ENCODE peak calls at places on chromosomes 1 and 21, in six cellular contexts. One of them, this sample, is unnamed.

GRCh38 chr21:37001446-37001845 is 5.1 kb upstream of the RIPPLY3 start:
- DNase-seq in HCT116: no peak
- DNase-seq in left ventricle myocardium inferior: no peak
- DNase-seq in coronary artery: no peak
- DNase-seq in mucosa of descending colon: no peak
- DNase-seq in CD8-positive, alpha-beta T cell: no peak
- DNase-seq in this sample: no peak

GRCh38 chr21:40553781-40554180 is 293.2 kb downstream of the DSCAM start:
- DNase-seq in HCT116: no peak
- DNase-seq in left ventricle myocardium inferior: no peak
- DNase-seq in coronary artery: no peak
- DNase-seq in mucosa of descending colon: no peak
- DNase-seq in CD8-positive, alpha-beta T cell: no peak
- DNase-seq in this sample: no peak

GRCh38 chr1:15214507-15214906 is 32.5 kb upstream of the FHAD1 start:
- DNase-seq in HCT116: no peak
- DNase-seq in left ventricle myocardium inferior: peak
- DNase-seq in coronary artery: no peak
- DNase-seq in mucosa of descending colon: no peak
- DNase-seq in CD8-positive, alpha-beta T cell: no peak
- DNase-seq in this sample: no peak

GRCh38 chr1:180633092-180634045 is 1.5 kb downstream of the XPR1 start:
- DNase-seq in HCT116: no peak
- DNase-seq in left ventricle myocardium inferior: no peak
- DNase-seq in coronary artery: no peak
- DNase-seq in mucosa of descending colon: no peak
- DNase-seq in CD8-positive, alpha-beta T cell: no peak
- DNase-seq in this sample: no peak

GRCh38 chr1:184669400-184669799 is 85.3 kb downstream of the EDEM3 start:
- DNase-seq in HCT116: no peak
- DNase-seq in left ventricle myocardium inferior: no peak
- DNase-seq in coronary artery: no peak
- DNase-seq in mucosa of descending colon: no peak
- DNase-seq in CD8-positive, alpha-beta T cell: no peak
- DNase-seq in this sample: no peak

GRCh38 chr1:72438270-72438669 is 155.9 kb upstream of the NEGR1 start:
- DNase-seq in HCT116: no peak
- DNase-seq in left ventricle myocardium inferior: no peak
- DNase-seq in coronary artery: no peak
- DNase-seq in mucosa of descending colon: no peak
- DNase-seq in CD8-positive, alpha-beta T cell: no peak
- DNase-seq in this sample: no peak

GRCh38 chr1:93864175-93864574 is 14.8 kb downstream of the DNTTIP2 start:
- DNase-seq in HCT116: no peak
- DNase-seq in left ventricle myocardium inferior: no peak
- DNase-seq in coronary artery: no peak
- DNase-seq in mucosa of descending colon: no peak
- DNase-seq in CD8-positive, alpha-beta T cell: no peak
- DNase-seq in this sample: no peak

GRCh38 chr1:183164350-183164749 is 21.7 kb upstream of the LAMC2 start:
- DNase-seq in HCT116: peak
- DNase-seq in left ventricle myocardium inferior: no peak
- DNase-seq in coronary artery: no peak
- DNase-seq in mucosa of descending colon: no peak
- DNase-seq in CD8-positive, alpha-beta T cell: no peak
- DNase-seq in this sample: no peak

GRCh38 chr1:223549740-223550139 is 115.8 kb downstream of the CAPN8 start:
- DNase-seq in HCT116: no peak
- DNase-seq in left ventricle myocardium inferior: no peak
- DNase-seq in coronary artery: no peak
- DNase-seq in mucosa of descending colon: no peak
- DNase-seq in CD8-positive, alpha-beta T cell: no peak
- DNase-seq in this sample: no peak

GRCh38 chr1:54121482-54122130 is 31.2 kb downstream of the CDCP2 start:
- DNase-seq in HCT116: peak
- DNase-seq in left ventricle myocardium inferior: peak
- DNase-seq in coronary artery: peak
- DNase-seq in mucosa of descending colon: peak
- DNase-seq in CD8-positive, alpha-beta T cell: peak
- DNase-seq in this sample: peak

GRCh38 chr1:46248122-46248920 is 758 bp downstream of the RAD54L start:
- DNase-seq in HCT116: peak
- DNase-seq in left ventricle myocardium inferior: no peak
- DNase-seq in coronary artery: no peak
- DNase-seq in mucosa of descending colon: peak
- DNase-seq in CD8-positive, alpha-beta T cell: no peak
- DNase-seq in this sample: peak

GRCh38 chr1:44924835-44925464 is 61.4 kb downstream of the EIF2B3 start:
- DNase-seq in HCT116: peak
- DNase-seq in left ventricle myocardium inferior: no peak
- DNase-seq in coronary artery: no peak
- DNase-seq in mucosa of descending colon: no peak
- DNase-seq in CD8-positive, alpha-beta T cell: no peak
- DNase-seq in this sample: no peak

GRCh38 chr1:55650449-55650848 is 435.3 kb upstream of the USP24 start:
- DNase-seq in HCT116: no peak
- DNase-seq in left ventricle myocardium inferior: no peak
- DNase-seq in coronary artery: no peak
- DNase-seq in mucosa of descending colon: no peak
- DNase-seq in CD8-positive, alpha-beta T cell: no peak
- DNase-seq in this sample: no peak

GRCh38 chr1:155053531-155054105 is 2.5 kb downstream of the ADAM15 start:
- DNase-seq in HCT116: no peak
- DNase-seq in left ventricle myocardium inferior: no peak
- DNase-seq in coronary artery: no peak
- DNase-seq in mucosa of descending colon: no peak
- DNase-seq in CD8-positive, alpha-beta T cell: no peak
- DNase-seq in this sample: no peak

GRCh38 chr1:18547460-18547859 is 66.7 kb downstream of the KLHDC7A start:
- DNase-seq in HCT116: no peak
- DNase-seq in left ventricle myocardium inferior: no peak
- DNase-seq in coronary artery: no peak
- DNase-seq in mucosa of descending colon: no peak
- DNase-seq in CD8-positive, alpha-beta T cell: no peak
- DNase-seq in this sample: no peak

GRCh38 chr1:246753670-246754535 is 29.7 kb downstream of the SCCPDH start:
- DNase-seq in HCT116: peak
- DNase-seq in left ventricle myocardium inferior: peak
- DNase-seq in coronary artery: no peak
- DNase-seq in mucosa of descending colon: peak
- DNase-seq in CD8-positive, alpha-beta T cell: peak
- DNase-seq in this sample: peak

GRCh38 chr1:33099290-33100118 is 18.6 kb downstream of the AZIN2 start:
- DNase-seq in HCT116: peak
- DNase-seq in left ventricle myocardium inferior: no peak
- DNase-seq in coronary artery: peak
- DNase-seq in mucosa of descending colon: peak
- DNase-seq in CD8-positive, alpha-beta T cell: peak
- DNase-seq in this sample: no peak

GRCh38 chr1:235857756-235858155 is 8.9 kb downstream of the LYST start:
- DNase-seq in HCT116: no peak
- DNase-seq in left ventricle myocardium inferior: no peak
- DNase-seq in coronary artery: no peak
- DNase-seq in mucosa of descending colon: no peak
- DNase-seq in CD8-positive, alpha-beta T cell: no peak
- DNase-seq in this sample: no peak

GRCh38 chr21:27060190-27060589 is 93.3 kb upstream of the ADAMTS5 start:
- DNase-seq in HCT116: no peak
- DNase-seq in left ventricle myocardium inferior: no peak
- DNase-seq in coronary artery: no peak
- DNase-seq in mucosa of descending colon: no peak
- DNase-seq in CD8-positive, alpha-beta T cell: no peak
- DNase-seq in this sample: no peak

GRCh38 chr1:2628191-2628932 is 4.5 kb downstream of the MMEL1 start:
- DNase-seq in HCT116: no peak
- DNase-seq in left ventricle myocardium inferior: no peak
- DNase-seq in coronary artery: no peak
- DNase-seq in mucosa of descending colon: no peak
- DNase-seq in CD8-positive, alpha-beta T cell: no peak
- DNase-seq in this sample: no peak

GRCh38 chr1:116569776-116570357 is 959 bp downstream of the CD58 start:
- DNase-seq in HCT116: peak
- DNase-seq in left ventricle myocardium inferior: peak
- DNase-seq in coronary artery: no peak
- DNase-seq in mucosa of descending colon: peak
- DNase-seq in CD8-positive, alpha-beta T cell: peak
- DNase-seq in this sample: peak

GRCh38 chr1:72184099-72184695 is 98.1 kb downstream of the NEGR1 start:
- DNase-seq in HCT116: no peak
- DNase-seq in left ventricle myocardium inferior: no peak
- DNase-seq in coronary artery: no peak
- DNase-seq in mucosa of descending colon: no peak
- DNase-seq in CD8-positive, alpha-beta T cell: no peak
- DNase-seq in this sample: no peak

GRCh38 chr1:100810360-100810759 is 84.3 kb downstream of the EXTL2 start:
- DNase-seq in HCT116: no peak
- DNase-seq in left ventricle myocardium inferior: no peak
- DNase-seq in coronary artery: no peak
- DNase-seq in mucosa of descending colon: no peak
- DNase-seq in CD8-positive, alpha-beta T cell: no peak
- DNase-seq in this sample: no peak

This sample was measured in colonic mucosa.